ENCODE peak calls at places on chromosome 6, in four cellular contexts. I, F, R and O are unnamed samples. For H3K4me1, the result is how much of the 10 kb centered on the place peaks cover.

GRCh38 chr6:167932468-167933276 is 64.8 kb upstream of the KIF25 start:
- DNase-seq in I (no peak), F (no peak), R (no peak), O (peak)

GRCh38 chr6:85594197-85594930 is 706 bp upstream of the SNX14 start:
- DNase-seq in I (no peak), F (no peak), R (no peak), O (no peak)

GRCh38 chr6:140011537-140011936 is 637.1 kb upstream of the CITED2 start:
- DNase-seq in I (no peak), F (no peak), R (no peak), O (no peak)

GRCh38 chr6:89432875-89433636 is at the start of gene ANKRD6:
- DNase-seq in I (peak), F (peak), R (peak), O (peak)

GRCh38 chr6:114783783-114784182 is 441.0 kb upstream of the HS3ST5 start:
- DNase-seq in I (no peak), F (no peak), R (no peak), O (no peak)

GRCh38 chr6:137699036-137699683 is 167.9 kb upstream of the TNFAIP3 start:
- DNase-seq in I (no peak), F (no peak), R (no peak), O (no peak)

GRCh38 chr6:104201557-104201956 is 658.2 kb downstream of the HACE1 start:
- DNase-seq in I (no peak), F (no peak), R (no peak), O (no peak)

GRCh38 chr6:122799916-122800701 is 11.1 kb downstream of the SMPDL3A start:
- DNase-seq in I (no peak), F (no peak), R (no peak), O (peak)

DNA sequence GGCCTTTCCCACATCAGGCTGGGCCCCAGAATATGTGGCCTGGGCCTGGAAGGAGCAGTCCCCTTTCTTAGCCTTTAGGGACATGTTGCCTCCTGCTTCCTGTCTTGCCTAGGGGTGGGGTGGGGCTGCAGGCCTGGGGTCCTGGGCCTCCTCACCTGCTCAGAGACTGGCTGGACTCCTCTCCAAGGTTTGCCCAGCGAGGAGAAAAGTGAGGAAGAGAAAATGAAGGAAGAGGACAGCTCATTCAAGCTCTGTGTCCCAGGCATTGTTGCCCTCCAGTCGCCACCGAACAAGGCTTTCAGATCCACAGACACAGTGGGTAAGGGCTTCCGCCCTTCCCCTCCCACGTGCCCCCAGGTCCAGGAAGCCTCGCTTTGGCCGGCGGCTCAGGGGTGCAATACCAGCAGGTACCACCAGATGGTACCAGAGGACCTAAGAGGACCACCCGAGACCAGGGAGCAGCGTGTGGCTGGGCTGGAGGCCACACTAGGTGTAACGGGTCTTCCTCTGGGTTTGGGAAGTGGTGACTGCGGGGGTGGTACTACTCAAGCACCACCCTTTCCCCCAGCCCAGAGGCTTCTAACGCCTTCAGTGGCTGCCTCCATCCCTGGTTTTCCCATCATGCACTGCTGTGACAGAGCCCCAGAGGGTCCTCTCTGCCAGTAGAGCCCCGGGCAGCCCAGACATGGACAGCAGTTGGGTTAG is 5.5 kb upstream of the BAK1 start:
- DNase-seq in I (peak), F (no peak), R (peak), O (peak)
- H3K4me3 ChIP-seq in I (no peak), F (no peak), R (no peak), O (no peak)

GRCh38 chr6:7156666-7157278 is 49.0 kb downstream of the RREB1 start:
- DNase-seq in I (no peak), F (no peak), R (peak), O (no peak)
- H3K4me1 ChIP-seq in I (half or more), F (half or more), R (under half), O (half or more)

GRCh38 chr6:5865492-5866031 is 141.2 kb downstream of the NRN1 start:
- DNase-seq in I (no peak), F (no peak), R (no peak), O (no peak)
- TF ChIP-seq CTCF in I (no peak), F (no peak), R (no peak), O (no peak)

DNA sequence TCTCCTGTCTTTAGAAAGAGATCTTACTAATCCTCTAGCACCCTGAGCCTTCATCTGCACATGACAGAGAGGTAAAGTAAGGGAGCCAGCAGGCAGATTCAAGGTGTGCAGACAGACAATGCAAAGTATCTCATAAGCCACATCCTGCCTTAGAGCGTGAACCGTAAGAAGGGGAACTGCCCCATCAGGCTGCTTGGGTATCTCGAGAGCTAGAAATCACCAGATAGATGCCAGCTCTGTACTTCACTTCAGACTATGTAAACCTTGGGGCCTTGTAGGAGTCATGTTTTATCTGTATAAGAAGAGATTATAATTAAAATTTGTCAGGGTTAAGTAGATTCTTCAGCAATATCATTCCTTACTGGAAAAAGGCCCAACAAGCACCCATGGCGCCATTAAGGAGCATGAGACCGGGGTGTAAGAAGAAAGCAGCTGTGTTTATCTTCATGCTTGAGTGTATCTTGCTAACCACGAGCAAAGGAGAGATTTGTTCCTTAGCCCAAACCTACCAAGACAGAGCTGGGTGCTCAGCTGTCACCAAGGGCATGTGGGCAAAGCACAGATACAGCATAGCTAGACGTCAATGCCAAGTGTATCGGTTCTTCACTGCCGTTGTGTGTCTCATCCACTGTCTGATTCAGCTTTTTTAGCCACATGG is 24.4 kb downstream of the CNR1 start:
- DNase-seq in I (no peak), F (no peak), R (no peak), O (no peak)
- H3K4me3 ChIP-seq in I (no peak), F (no peak), R (no peak), O (no peak)

DNA sequence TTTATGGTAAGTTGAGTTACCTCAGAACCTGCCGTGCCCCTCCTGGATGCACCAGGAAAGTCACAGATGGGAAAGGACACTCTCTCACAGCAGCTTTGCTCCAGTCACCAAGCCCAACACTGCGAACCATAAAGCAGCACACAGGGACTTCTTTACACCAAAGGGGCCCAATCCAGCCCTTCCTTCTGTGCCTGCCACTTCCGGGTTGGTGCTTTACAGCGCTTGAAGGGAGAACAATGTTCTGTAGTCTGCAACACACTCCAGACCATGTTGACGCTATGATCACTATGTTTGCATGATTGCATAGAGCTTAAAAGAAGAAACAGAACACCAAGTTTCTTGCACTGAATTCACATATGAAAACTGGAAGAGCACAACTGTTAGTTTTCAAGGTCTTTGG is 57.1 kb downstream of the SERAC1 start:
- DNase-seq in I (no peak), F (no peak), R (no peak), O (no peak)
- H3K4me1 ChIP-seq in I (under half), F (under half), R (under half), O (under half)

GRCh38 chr6:593139-593906 is 63.6 kb downstream of the HUS1B start:
- DNase-seq in I (no peak), F (no peak), R (peak), O (no peak)
- TF ChIP-seq CTCF in I (peak), F (peak), R (peak), O (peak)

DNA sequence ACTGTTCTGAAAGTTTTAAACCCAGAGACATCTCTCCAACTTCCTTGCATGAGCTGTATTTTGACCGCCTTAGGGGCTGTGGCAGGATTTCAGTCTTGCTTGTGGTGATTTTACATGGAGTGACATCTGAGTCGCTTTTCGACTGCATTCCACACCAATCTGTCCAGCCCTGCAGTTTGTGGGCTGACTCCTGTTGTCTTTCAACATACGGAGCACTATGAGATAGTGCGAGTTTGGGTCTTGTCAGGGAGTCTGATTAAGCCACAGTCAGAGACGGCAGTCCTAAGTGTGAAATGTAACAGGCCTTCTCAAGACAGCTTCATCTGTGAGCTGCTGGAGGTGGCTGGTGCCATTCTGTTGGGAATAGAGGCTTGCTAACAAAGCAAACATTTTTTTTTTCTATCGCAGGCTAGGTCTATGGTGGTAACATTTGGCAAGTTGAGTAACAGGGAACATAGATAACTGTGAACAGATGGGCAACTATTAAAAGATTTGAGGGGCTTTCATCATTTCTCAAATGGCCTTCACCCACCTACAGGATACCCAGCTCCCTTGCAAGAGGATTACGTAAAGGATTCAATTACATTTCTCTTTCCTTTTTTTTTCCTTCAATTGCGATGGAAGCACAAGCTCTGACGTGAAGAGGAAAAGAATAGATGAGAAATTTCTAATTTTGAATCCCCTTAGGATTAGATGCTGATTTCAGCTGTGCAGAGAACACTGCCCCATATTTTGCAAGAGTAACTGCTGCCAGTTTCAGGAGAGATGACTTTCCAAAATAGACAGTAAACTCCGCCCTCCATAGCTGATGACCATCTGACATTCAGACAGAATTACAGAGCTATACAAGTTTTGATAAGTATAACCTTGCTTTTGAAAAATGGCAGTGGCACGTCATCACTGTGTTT is 25.1 kb downstream of the CAP2 start:
- DNase-seq in I (no peak), F (no peak), R (no peak), O (no peak)
- H3K4me3 ChIP-seq in I (peak), F (no peak), R (no peak), O (no peak)

GRCh38 chr6:142843344-142843743 is 101.6 kb downstream of the HIVEP2 start:
- DNase-seq in I (no peak), F (no peak), R (no peak), O (no peak)
- H3K4me1 ChIP-seq in I (half or more), F (under half), R (under half), O (under half)

DNA sequence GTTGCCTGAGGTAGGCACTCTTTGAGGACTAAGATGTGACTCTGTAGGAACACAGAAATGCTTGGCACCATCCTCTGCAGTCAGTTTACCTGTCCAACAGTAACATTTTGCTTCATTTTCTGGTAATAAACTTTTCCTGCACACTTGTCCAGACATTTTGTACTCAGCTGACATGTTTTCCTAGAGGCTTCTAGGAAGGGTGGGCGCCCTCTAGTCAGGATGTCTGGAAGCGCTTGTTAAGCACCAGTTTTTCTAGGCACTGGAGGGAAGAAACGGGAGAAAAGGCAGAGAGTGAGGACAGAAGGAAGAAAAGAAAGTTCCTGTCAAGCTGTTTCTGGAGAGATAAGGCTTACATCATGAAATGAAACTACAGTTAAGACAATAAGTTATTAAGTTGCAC is 42.5 kb upstream of the TNFRSF21 start:
- DNase-seq in I (no peak), F (no peak), R (no peak), O (no peak)
- TF ChIP-seq CTCF in I (no peak), F (no peak), R (no peak), O (no peak)

GRCh38 chr6:92371211-92371610 is 1048.1 kb downstream of the EPHA7 start:
- DNase-seq in I (no peak), F (no peak), R (no peak), O (no peak)
- H3K4me3 ChIP-seq in I (no peak), F (no peak), R (no peak), O (no peak)